ENCODE peak calls at places on chromosomes 4 and X, in ten cellular contexts. One of them, this sample, is unnamed.

GRCh38 chr4:90537491-90537890 is 410.3 kb downstream of the CCSER1 start:
- DNase-seq in RCC 7860: no peak
- DNase-seq in HCT116: no peak
- DNase-seq in fibroblast of the aortic adventitia: no peak
- DNase-seq in Ammon's horn: no peak
- DNase-seq in GM23248: no peak
- DNase-seq in AG04450: no peak
- DNase-seq in lower lobe of right lung: no peak
- DNase-seq in cardiac fibroblast: no peak
- DNase-seq in SW 1271: no peak
- DNase-seq in this sample: no peak

GRCh38 chr4:1981251-1982055 is 27.3 kb downstream of the NELFA start:
- DNase-seq in RCC 7860: no peak
- DNase-seq in AG04450: no peak
- DNase-seq in HCT116: peak; percentile 12
- DNase-seq in fibroblast of the aortic adventitia: no peak
- DNase-seq in GM23248: peak; percentile 30
- DNase-seq in SW 1271: no peak
- DNase-seq in cardiac fibroblast: no peak
- DNase-seq in lower lobe of right lung: no peak
- DNase-seq in Ammon's horn: no peak
- DNase-seq in this sample: no peak

GRCh38 chr4:147299205-147299604 is 181.7 kb upstream of the EDNRA start:
- DNase-seq in GM23248: no peak
- DNase-seq in cardiac fibroblast: no peak
- DNase-seq in SW 1271: no peak
- DNase-seq in RCC 7860: peak; percentile 38
- DNase-seq in AG04450: no peak
- DNase-seq in Ammon's horn: no peak
- DNase-seq in HCT116: no peak
- DNase-seq in fibroblast of the aortic adventitia: no peak
- DNase-seq in lower lobe of right lung: no peak
- DNase-seq in this sample: no peak

GRCh38 chrX:132216283-132216682 is 3.0 kb downstream of the RAP2C start:
- DNase-seq in GM23248: no peak
- DNase-seq in RCC 7860: no peak
- DNase-seq in fibroblast of the aortic adventitia: peak; percentile 13
- DNase-seq in HCT116: no peak
- DNase-seq in lower lobe of right lung: no peak
- DNase-seq in SW 1271: no peak
- DNase-seq in AG04450: no peak
- DNase-seq in Ammon's horn: no peak
- DNase-seq in cardiac fibroblast: no peak
- DNase-seq in this sample: no peak

GRCh38 chrX:703466-704210 is 73.0 kb downstream of the SHOX start:
- DNase-seq in cardiac fibroblast: no peak
- DNase-seq in Ammon's horn: no peak
- DNase-seq in fibroblast of the aortic adventitia: no peak
- DNase-seq in AG04450: no peak
- DNase-seq in lower lobe of right lung: no peak
- DNase-seq in SW 1271: no peak
- DNase-seq in HCT116: no peak
- DNase-seq in GM23248: peak; percentile 4
- DNase-seq in RCC 7860: no peak
- DNase-seq in this sample: no peak

GRCh38 chr4:90357117-90357710 is 230.0 kb downstream of the CCSER1 start:
- DNase-seq in fibroblast of the aortic adventitia: peak; percentile 84
- DNase-seq in cardiac fibroblast: peak; percentile 85
- DNase-seq in Ammon's horn: peak; percentile 65
- DNase-seq in GM23248: peak; percentile 67
- DNase-seq in HCT116: peak; percentile 74
- DNase-seq in AG04450: peak; percentile 26
- DNase-seq in lower lobe of right lung: no peak
- DNase-seq in RCC 7860: peak; percentile 14
- DNase-seq in SW 1271: no peak
- DNase-seq in this sample: peak; percentile 37

GRCh38 chrX:70613295-70613694 is 168.7 kb downstream of the DLG3 start:
- DNase-seq in cardiac fibroblast: no peak
- DNase-seq in HCT116: no peak
- DNase-seq in GM23248: peak; percentile 22
- DNase-seq in RCC 7860: no peak
- DNase-seq in lower lobe of right lung: no peak
- DNase-seq in SW 1271: no peak
- DNase-seq in fibroblast of the aortic adventitia: peak; percentile 42
- DNase-seq in Ammon's horn: no peak
- DNase-seq in AG04450: no peak
- DNase-seq in this sample: no peak

GRCh38 chrX:12702509-12703091 is 88.6 kb upstream of the PRPS2 start:
- DNase-seq in lower lobe of right lung: no peak
- DNase-seq in AG04450: no peak
- DNase-seq in RCC 7860: no peak
- DNase-seq in HCT116: peak; percentile 3
- DNase-seq in Ammon's horn: no peak
- DNase-seq in cardiac fibroblast: no peak
- DNase-seq in fibroblast of the aortic adventitia: no peak
- DNase-seq in SW 1271: no peak
- DNase-seq in GM23248: no peak
- DNase-seq in this sample: no peak

GRCh38 chr4:70613182-70613892 is 15.2 kb upstream of the ENAM start:
- DNase-seq in SW 1271: no peak
- DNase-seq in lower lobe of right lung: no peak
- DNase-seq in HCT116: no peak
- DNase-seq in cardiac fibroblast: no peak
- DNase-seq in Ammon's horn: no peak
- DNase-seq in GM23248: peak; percentile 9
- DNase-seq in fibroblast of the aortic adventitia: no peak
- DNase-seq in AG04450: no peak
- DNase-seq in RCC 7860: no peak
- DNase-seq in this sample: no peak

GRCh38 chrX:18927558-18927957 is 56.4 kb downstream of the PHKA2 start:
- DNase-seq in Ammon's horn: no peak
- DNase-seq in RCC 7860: no peak
- DNase-seq in HCT116: no peak
- DNase-seq in fibroblast of the aortic adventitia: no peak
- DNase-seq in AG04450: no peak
- DNase-seq in SW 1271: no peak
- DNase-seq in lower lobe of right lung: no peak
- DNase-seq in cardiac fibroblast: no peak
- DNase-seq in GM23248: no peak
- DNase-seq in this sample: no peak

GRCh38 chrX:107628662-107629532 is 587 bp downstream of the PRPS1 start:
- DNase-seq in cardiac fibroblast: peak; percentile 28
- DNase-seq in HCT116: no peak
- DNase-seq in GM23248: peak; percentile 55
- DNase-seq in lower lobe of right lung: peak; percentile 46
- DNase-seq in RCC 7860: peak; percentile 20
- DNase-seq in SW 1271: peak; percentile 1
- DNase-seq in AG04450: no peak
- DNase-seq in fibroblast of the aortic adventitia: no peak
- DNase-seq in Ammon's horn: peak; percentile 63
- DNase-seq in this sample: no peak

GRCh38 chr4:123060039-123060770 is 137.8 kb upstream of the NUDT6 start:
- DNase-seq in fibroblast of the aortic adventitia: no peak
- DNase-seq in GM23248: no peak
- DNase-seq in cardiac fibroblast: no peak
- DNase-seq in AG04450: no peak
- DNase-seq in SW 1271: no peak
- DNase-seq in lower lobe of right lung: no peak
- DNase-seq in Ammon's horn: no peak
- DNase-seq in HCT116: no peak
- DNase-seq in RCC 7860: no peak
- DNase-seq in this sample: no peak

GRCh38 chr4:754221-755120 is 48.8 kb downstream of the PCGF3 start:
- DNase-seq in lower lobe of right lung: peak; percentile 40
- DNase-seq in SW 1271: no peak
- DNase-seq in AG04450: no peak
- DNase-seq in fibroblast of the aortic adventitia: no peak
- DNase-seq in RCC 7860: no peak
- DNase-seq in Ammon's horn: no peak
- DNase-seq in HCT116: no peak
- DNase-seq in GM23248: no peak
- DNase-seq in cardiac fibroblast: no peak
- DNase-seq in this sample: no peak

GRCh38 chr4:66556651-66557278 is 886.5 kb upstream of the EPHA5 start:
- DNase-seq in lower lobe of right lung: no peak
- DNase-seq in cardiac fibroblast: no peak
- DNase-seq in GM23248: no peak
- DNase-seq in Ammon's horn: no peak
- DNase-seq in fibroblast of the aortic adventitia: no peak
- DNase-seq in SW 1271: no peak
- DNase-seq in RCC 7860: no peak
- DNase-seq in AG04450: no peak
- DNase-seq in HCT116: no peak
- DNase-seq in this sample: no peak